ENCODE peak calls at places on chromosomes 13 and 19, in six cellular contexts. T, W, F, U, E and C are unnamed samples.

GRCh38 chr19:47765522-47766358 is 12.8 kb upstream of the SELENOW start:
- DNase-seq in T (peak; percentile 44), W (no peak), F (no peak), U (no peak), E (peak; percentile 44), C (peak; percentile 48)

GRCh38 chr19:17420267-17420924 is 549 bp downstream of the MVB12A start:
- DNase-seq in T (peak; percentile 17), W (no peak), F (no peak), U (peak; percentile 11), E (no peak), C (peak; percentile 46)

GRCh38 chr19:43439183-43440063 is 24.7 kb downstream of the TEX101 start:
- DNase-seq in T (peak; percentile 12), W (peak; percentile 9), F (peak; percentile 38), U (no peak), E (peak; percentile 11), C (no peak)

GRCh38 chr19:43782311-43782660 is 1.5 kb upstream of the KCNN4 start:
- DNase-seq in T (no peak), W (no peak), F (no peak), U (no peak), E (no peak), C (no peak)

GRCh38 chr19:34131100-34131499 is 41.2 kb upstream of the LSM14A start:
- DNase-seq in T (no peak), W (no peak), F (no peak), U (no peak), E (no peak), C (no peak)

GRCh38 chr13:45092668-45093067 is 27.6 kb upstream of the GTF2F2 start:
- DNase-seq in T (no peak), W (no peak), F (no peak), U (no peak), E (no peak), C (no peak)

GRCh38 chr19:17255150-17255621 is 9.4 kb downstream of the USHBP1 start:
- DNase-seq in T (no peak), W (no peak), F (no peak), U (peak; percentile 30), E (no peak), C (no peak)

GRCh38 chr13:109344552-109345157 is 441.7 kb downstream of the IRS2 start:
- DNase-seq in T (no peak), W (no peak), F (no peak), U (no peak), E (no peak), C (peak; percentile 12)

GRCh38 chr19:41415154-41415571 is 12.0 kb downstream of the B3GNT8 start:
- DNase-seq in T (no peak), W (no peak), F (no peak), U (no peak), E (no peak), C (no peak)

GRCh38 chr13:92823059-92823458 is 403.5 kb upstream of the GPC6 start:
- DNase-seq in T (no peak), W (no peak), F (no peak), U (no peak), E (no peak), C (no peak)

GRCh38 chr19:29517412-29517811 is 8.4 kb upstream of the VSTM2B start:
- DNase-seq in T (no peak), W (no peak), F (no peak), U (no peak), E (no peak), C (no peak)

GRCh38 chr13:112588490-112589297 is 741 bp upstream of the TUBGCP3 start:
- DNase-seq in T (no peak), W (no peak), F (no peak), U (peak; percentile 26), E (no peak), C (peak; percentile 21)

GRCh38 chr13:91359071-91359470 is 11.6 kb downstream of the MIR17HG start:
- DNase-seq in T (no peak), W (no peak), F (no peak), U (no peak), E (no peak), C (peak; percentile 30)

GRCh38 chr13:28100149-28101121 is at the start of gene FLT3:
- DNase-seq in T (peak; percentile 18), W (no peak), F (peak; percentile 51), U (no peak), E (no peak), C (peak; percentile 37)

GRCh38 chr19:47790398-47790814 is 11.9 kb downstream of the SELENOW start:
- DNase-seq in T (peak; percentile 90), W (peak; percentile 62), F (peak; percentile 88), U (no peak), E (peak; percentile 83), C (peak; percentile 39)

GRCh38 chr19:14505488-14506239 is 9.7 kb upstream of the GIPC1 start:
- DNase-seq in T (peak; percentile 75), W (peak; percentile 41), F (peak; percentile 82), U (no peak), E (peak; percentile 71), C (peak; percentile 66)